ENCODE peak calls at places on chromosomes 2 and 18, in five cellular contexts. One of them, this sample, is unnamed.

GRCh38 chr2:237192881-237193280 is 107.2 kb downstream of the COPS8 start:
- DNase-seq in stimulated activated naive B cell treated with anti-CD40 and anti-IgM and Interleukin-4, amounts not matched to agents 10 μg/mL and 1 μg/mL and 100 μg/mL, for 72 hours: no peak
- DNase-seq in sciatic nerve: no peak
- DNase-seq in stimulated activated CD4-positive, alpha-beta T cell treated with anti-CD3 and anti-CD28 coated beads, Interleukin-12 subunit alpha, Interleukin-12 subunit beta, amount 100 ng/mL, for 48 hours: no peak
- DNase-seq in glutamatergic neuron: no peak
- DNase-seq in this sample: no peak

GRCh38 chr2:224793961-224794360 is 77.8 kb upstream of the CCDC195 start:
- DNase-seq in sciatic nerve: no peak
- DNase-seq in stimulated activated naive B cell treated with anti-CD40 and anti-IgM and Interleukin-4, amounts not matched to agents 10 μg/mL and 1 μg/mL and 100 μg/mL, for 72 hours: no peak
- DNase-seq in glutamatergic neuron: no peak
- DNase-seq in stimulated activated CD4-positive, alpha-beta T cell treated with anti-CD3 and anti-CD28 coated beads, Interleukin-12 subunit alpha, Interleukin-12 subunit beta, amount 100 ng/mL, for 48 hours: no peak
- DNase-seq in this sample: no peak

GRCh38 chr2:132538331-132538855 is 121.8 kb downstream of the GPR39 start:
- DNase-seq in stimulated activated CD4-positive, alpha-beta T cell treated with anti-CD3 and anti-CD28 coated beads, Interleukin-12 subunit alpha, Interleukin-12 subunit beta, amount 100 ng/mL, for 48 hours: no peak
- DNase-seq in sciatic nerve: no peak
- DNase-seq in glutamatergic neuron: no peak
- DNase-seq in stimulated activated naive B cell treated with anti-CD40 and anti-IgM and Interleukin-4, amounts not matched to agents 10 μg/mL and 1 μg/mL and 100 μg/mL, for 72 hours: no peak
- DNase-seq in this sample: no peak

GRCh38 chr2:161946489-161947107 is 127.4 kb downstream of the DPP4 start:
- DNase-seq in glutamatergic neuron: no peak
- DNase-seq in stimulated activated CD4-positive, alpha-beta T cell treated with anti-CD3 and anti-CD28 coated beads, Interleukin-12 subunit alpha, Interleukin-12 subunit beta, amount 100 ng/mL, for 48 hours: no peak
- DNase-seq in stimulated activated naive B cell treated with anti-CD40 and anti-IgM and Interleukin-4, amounts not matched to agents 10 μg/mL and 1 μg/mL and 100 μg/mL, for 72 hours: no peak
- DNase-seq in sciatic nerve: no peak
- DNase-seq in this sample: no peak

GRCh38 chr2:69742170-69742952 is 427 bp downstream of the ANXA4 start:
- DNase-seq in stimulated activated CD4-positive, alpha-beta T cell treated with anti-CD3 and anti-CD28 coated beads, Interleukin-12 subunit alpha, Interleukin-12 subunit beta, amount 100 ng/mL, for 48 hours: no peak
- DNase-seq in stimulated activated naive B cell treated with anti-CD40 and anti-IgM and Interleukin-4, amounts not matched to agents 10 μg/mL and 1 μg/mL and 100 μg/mL, for 72 hours: no peak
- DNase-seq in sciatic nerve: no peak
- DNase-seq in glutamatergic neuron: peak; percentile 20
- DNase-seq in this sample: no peak

GRCh38 chr2:103809946-103810345 is 1044.0 kb upstream of the POU3F3 start:
- DNase-seq in stimulated activated CD4-positive, alpha-beta T cell treated with anti-CD3 and anti-CD28 coated beads, Interleukin-12 subunit alpha, Interleukin-12 subunit beta, amount 100 ng/mL, for 48 hours: no peak
- DNase-seq in sciatic nerve: no peak
- DNase-seq in glutamatergic neuron: no peak
- DNase-seq in stimulated activated naive B cell treated with anti-CD40 and anti-IgM and Interleukin-4, amounts not matched to agents 10 μg/mL and 1 μg/mL and 100 μg/mL, for 72 hours: no peak
- DNase-seq in this sample: no peak

GRCh38 chr18:24208270-24209035 is 69.6 kb downstream of the CABYR start:
- DNase-seq in sciatic nerve: no peak
- DNase-seq in stimulated activated naive B cell treated with anti-CD40 and anti-IgM and Interleukin-4, amounts not matched to agents 10 μg/mL and 1 μg/mL and 100 μg/mL, for 72 hours: no peak
- DNase-seq in glutamatergic neuron: no peak
- DNase-seq in stimulated activated CD4-positive, alpha-beta T cell treated with anti-CD3 and anti-CD28 coated beads, Interleukin-12 subunit alpha, Interleukin-12 subunit beta, amount 100 ng/mL, for 48 hours: no peak
- DNase-seq in this sample: no peak

GRCh38 chr2:204982303-204982702 is 437.0 kb downstream of the PARD3B start:
- DNase-seq in stimulated activated CD4-positive, alpha-beta T cell treated with anti-CD3 and anti-CD28 coated beads, Interleukin-12 subunit alpha, Interleukin-12 subunit beta, amount 100 ng/mL, for 48 hours: no peak
- DNase-seq in stimulated activated naive B cell treated with anti-CD40 and anti-IgM and Interleukin-4, amounts not matched to agents 10 μg/mL and 1 μg/mL and 100 μg/mL, for 72 hours: no peak
- DNase-seq in sciatic nerve: no peak
- DNase-seq in glutamatergic neuron: no peak
- DNase-seq in this sample: no peak

GRCh38 chr2:109322111-109322510 is 193.1 kb downstream of the SH3RF3 start:
- DNase-seq in sciatic nerve: peak; percentile 88
- DNase-seq in glutamatergic neuron: no peak
- DNase-seq in stimulated activated naive B cell treated with anti-CD40 and anti-IgM and Interleukin-4, amounts not matched to agents 10 μg/mL and 1 μg/mL and 100 μg/mL, for 72 hours: no peak
- DNase-seq in stimulated activated CD4-positive, alpha-beta T cell treated with anti-CD3 and anti-CD28 coated beads, Interleukin-12 subunit alpha, Interleukin-12 subunit beta, amount 100 ng/mL, for 48 hours: no peak
- DNase-seq in this sample: peak; percentile 95

GRCh38 chr2:74751981-74752808 is 81.7 kb upstream of the HK2 start:
- DNase-seq in sciatic nerve: no peak
- DNase-seq in stimulated activated CD4-positive, alpha-beta T cell treated with anti-CD3 and anti-CD28 coated beads, Interleukin-12 subunit alpha, Interleukin-12 subunit beta, amount 100 ng/mL, for 48 hours: no peak
- DNase-seq in stimulated activated naive B cell treated with anti-CD40 and anti-IgM and Interleukin-4, amounts not matched to agents 10 μg/mL and 1 μg/mL and 100 μg/mL, for 72 hours: no peak
- DNase-seq in glutamatergic neuron: no peak
- DNase-seq in this sample: no peak

GRCh38 chr2:110807520-110807919 is 75.1 kb downstream of the ACOXL start:
- DNase-seq in stimulated activated CD4-positive, alpha-beta T cell treated with anti-CD3 and anti-CD28 coated beads, Interleukin-12 subunit alpha, Interleukin-12 subunit beta, amount 100 ng/mL, for 48 hours: no peak
- DNase-seq in sciatic nerve: no peak
- DNase-seq in glutamatergic neuron: no peak
- DNase-seq in stimulated activated naive B cell treated with anti-CD40 and anti-IgM and Interleukin-4, amounts not matched to agents 10 μg/mL and 1 μg/mL and 100 μg/mL, for 72 hours: no peak
- DNase-seq in this sample: no peak

GRCh38 chr2:146324954-146325353 is 1519.9 kb upstream of the ACVR2A start:
- DNase-seq in sciatic nerve: no peak
- DNase-seq in glutamatergic neuron: no peak
- DNase-seq in stimulated activated naive B cell treated with anti-CD40 and anti-IgM and Interleukin-4, amounts not matched to agents 10 μg/mL and 1 μg/mL and 100 μg/mL, for 72 hours: no peak
- DNase-seq in stimulated activated CD4-positive, alpha-beta T cell treated with anti-CD3 and anti-CD28 coated beads, Interleukin-12 subunit alpha, Interleukin-12 subunit beta, amount 100 ng/mL, for 48 hours: no peak
- DNase-seq in this sample: no peak

GRCh38 chr18:48848641-48849143 is 102.1 kb downstream of the SMAD7 start:
- DNase-seq in sciatic nerve: no peak
- DNase-seq in stimulated activated CD4-positive, alpha-beta T cell treated with anti-CD3 and anti-CD28 coated beads, Interleukin-12 subunit alpha, Interleukin-12 subunit beta, amount 100 ng/mL, for 48 hours: no peak
- DNase-seq in stimulated activated naive B cell treated with anti-CD40 and anti-IgM and Interleukin-4, amounts not matched to agents 10 μg/mL and 1 μg/mL and 100 μg/mL, for 72 hours: no peak
- DNase-seq in glutamatergic neuron: no peak
- DNase-seq in this sample: no peak

GRCh38 chr2:36296798-36297197 is 58.8 kb upstream of the CRIM1 start:
- DNase-seq in glutamatergic neuron: no peak
- DNase-seq in stimulated activated naive B cell treated with anti-CD40 and anti-IgM and Interleukin-4, amounts not matched to agents 10 μg/mL and 1 μg/mL and 100 μg/mL, for 72 hours: no peak
- DNase-seq in stimulated activated CD4-positive, alpha-beta T cell treated with anti-CD3 and anti-CD28 coated beads, Interleukin-12 subunit alpha, Interleukin-12 subunit beta, amount 100 ng/mL, for 48 hours: no peak
- DNase-seq in sciatic nerve: no peak
- DNase-seq in this sample: no peak

GRCh38 chr2:227164745-227165350 is 424 bp downstream of the COL4A3 start:
- DNase-seq in sciatic nerve: no peak
- DNase-seq in stimulated activated naive B cell treated with anti-CD40 and anti-IgM and Interleukin-4, amounts not matched to agents 10 μg/mL and 1 μg/mL and 100 μg/mL, for 72 hours: peak; percentile 21
- DNase-seq in glutamatergic neuron: no peak
- DNase-seq in stimulated activated CD4-positive, alpha-beta T cell treated with anti-CD3 and anti-CD28 coated beads, Interleukin-12 subunit alpha, Interleukin-12 subunit beta, amount 100 ng/mL, for 48 hours: no peak
- DNase-seq in this sample: no peak

This sample was measured in suprapubic skin.